ENCODE peak calls at places on chromosomes 2 and 18, in nine cellular contexts. W is psoas muscle; I is foreskin keratinocyte; F is heart left ventricle; L is PC-3; P is cardiac muscle cell; Q is IMR-90; H is CD4-positive, CD25-positive, alpha-beta regulatory T cell; X is upper lobe of right lung. Y is an unnamed sample. For H3K27me3, the result is how much of the 10 kb centered on the place peaks cover.

GRCh38 chr2:126885701-126886121 is 13.0 kb upstream of the TEX51 start:
- DNase-seq in F (peak), I (no peak), H (no peak), W (peak), L (no peak), Q (peak), X (peak), P (no peak), Y (peak)

GRCh38 chr2:19933351-19933981 is 31.7 kb upstream of the TTC32 start:
- DNase-seq in F (no peak), Q (peak), I (peak), H (no peak), X (no peak), W (no peak), L (peak), P (no peak), Y (no peak)

GRCh38 chr18:26549103-26549485 is 741 bp upstream of the KCTD1 start:
- DNase-seq in P (peak), Q (peak), H (no peak), L (peak), F (no peak), X (peak), W (peak), I (peak), Y (peak)

GRCh38 chr2:220198911-220199310 is 571.5 kb downstream of the SLC4A3 start:
- DNase-seq in H (no peak), I (peak), Q (peak), P (no peak), W (no peak), F (no peak), L (peak), X (no peak), Y (no peak)

GRCh38 chr18:8084160-8084559 is 517.0 kb downstream of the PTPRM start:
- DNase-seq in X (no peak), F (peak), Q (peak), W (no peak), I (peak), L (peak), H (no peak), P (peak), Y (no peak)

GRCh38 chr2:237486334-237486818 is 675 bp upstream of the MLPH start:
- DNase-seq in L (peak), H (no peak), W (no peak), Q (no peak), X (peak), F (no peak), I (no peak), P (no peak), Y (no peak)

GRCh38 chr18:8367217-8367988 is 241.8 kb upstream of the RAB12 start:
- DNase-seq in I (no peak), H (peak), W (peak), Q (no peak), P (peak), F (peak), L (peak), X (peak), Y (no peak)

GRCh38 chr2:46216213-46216612 is 81.0 kb upstream of the EPAS1 start:
- DNase-seq in P (no peak), I (peak), F (no peak), X (no peak), W (no peak), Q (peak), L (peak), H (no peak), Y (no peak)

GRCh38 chr2:19114754-19115231 is 243.6 kb downstream of the OSR1 start:
- DNase-seq in I (peak), H (no peak), X (no peak), F (no peak), P (no peak), L (no peak), W (no peak), Q (no peak), Y (no peak)

GRCh38 chr2:85830645-85831044 is 58.1 kb downstream of the ST3GAL5 start:
- DNase-seq in W (no peak), L (no peak), X (no peak), F (no peak), I (no peak), P (no peak), Q (no peak), H (no peak), Y (no peak)

GRCh38 chr18:525066-525797 is 24.7 kb upstream of the COLEC12 start:
- DNase-seq in X (no peak), H (no peak), F (no peak), I (no peak), Q (peak), W (no peak), P (no peak), L (peak), Y (no peak)

GRCh38 chr2:69601179-69601612 is 42.3 kb downstream of the AAK1 start:
- DNase-seq in X (no peak), F (no peak), Q (peak), H (no peak), L (peak), I (peak), W (no peak), P (no peak), Y (no peak)

GRCh38 chr2:120736955-120737801 is 1.5 kb downstream of the GLI2 start:
- DNase-seq in P (peak), X (no peak), Q (peak), I (no peak), H (no peak), F (peak), L (peak), W (peak), Y (peak)

GRCh38 chr2:107337209-107337898 is 451.4 kb upstream of the ST6GAL2 start:
- DNase-seq in W (no peak), X (no peak), L (peak), F (no peak), Q (no peak), I (no peak), P (no peak), H (no peak), Y (no peak)

GRCh38 chr2:231399853-231400667 is 4.5 kb downstream of the B3GNT7 start:
- DNase-seq in H (no peak), X (no peak), L (peak), I (no peak), Q (no peak), P (peak), W (peak), F (peak), Y (no peak)

GRCh38 chr2:231263118-231263831 is 64.8 kb downstream of the ARMC9 start:
- DNase-seq in Q (peak), F (no peak), I (no peak), P (no peak), H (no peak), W (no peak), X (no peak), L (no peak), Y (no peak)

GRCh38 chr2:45253151-45253550 is 243.9 kb upstream of the SIX2 start:
- DNase-seq in P (no peak), L (peak), W (no peak), H (no peak), Q (peak), I (no peak), X (no peak), F (no peak), Y (no peak)

GRCh38 chr2:184357033-184357432 is 241.3 kb upstream of the ZNF804A start:
- DNase-seq in X (no peak), W (no peak), L (no peak), P (no peak), I (no peak), Q (no peak), H (no peak), F (no peak), Y (no peak)

GRCh38 chr2:223047260-223047761 is 4.7 kb upstream of the KCNE4 start:
- DNase-seq in I (no peak), X (no peak), H (no peak), L (no peak), P (peak), Q (peak), F (no peak), W (no peak), Y (peak)

GRCh38 chr2:66105354-66105753 is 329.6 kb upstream of the MEIS1 start:
- DNase-seq in F (no peak), L (no peak), X (no peak), W (no peak), Q (no peak), I (no peak), P (no peak), H (no peak), Y (peak)

GRCh38 chr2:239496700-239497099 is 95.9 kb upstream of the HDAC4 start:
- DNase-seq in Q (no peak), I (no peak), H (no peak), X (no peak), P (no peak), F (no peak), L (peak), W (no peak), Y (no peak)

GRCh38 chr2:115678129-115678528 is 1235.7 kb downstream of the DPP10 start:
- DNase-seq in L (no peak), H (no peak), W (no peak), P (no peak), I (no peak), F (no peak), X (peak), Q (no peak), Y (no peak)

GRCh38 chr2:10080536-10081304 is 509 bp upstream of the CYS1 start:
- DNase-seq in H (no peak), Q (no peak), W (peak), L (no peak), P (no peak), F (no peak), I (no peak), X (no peak), Y (peak)

GRCh38 chr2:132830321-132830720 is 160.3 kb upstream of the LYPD1 start:
- DNase-seq in W (no peak), I (no peak), X (no peak), P (no peak), L (no peak), Q (no peak), F (no peak), H (no peak), Y (no peak)

GRCh38 chr18:74529378-74529777 is 4.9 kb upstream of the CNDP1 start:
- DNase-seq in L (no peak), P (no peak), X (peak), Q (no peak), H (no peak), F (no peak), I (no peak), W (no peak), Y (peak)
- H3K27me3 ChIP-seq in L (under half), P (under half), X (under half), Q (under half), H (under half), F (under half), I (under half), W (under half), Y (under half)

GRCh38 chr2:109133746-109134145 is 4.7 kb downstream of the SH3RF3 start:
- DNase-seq in L (no peak), H (no peak), I (no peak), Q (no peak), W (no peak), X (no peak), F (no peak), P (no peak), Y (no peak)

GRCh38 chr2:109132626-109133025 is 3.6 kb downstream of the SH3RF3 start:
- DNase-seq in Q (no peak), H (no peak), X (no peak), I (no peak), P (no peak), L (no peak), F (no peak), W (no peak), Y (no peak)

GRCh38 chr2:109129921-109130725 is 1.1 kb downstream of the SH3RF3 start:
- DNase-seq in X (no peak), Q (peak), H (peak), L (peak), P (no peak), I (no peak), F (no peak), W (no peak), Y (peak)

GRCh38 chr2:109130726-109130995 is 1.7 kb downstream of the SH3RF3 start:
- DNase-seq in H (no peak), W (no peak), L (no peak), Q (no peak), X (no peak), I (no peak), F (no peak), P (no peak), Y (no peak)

GRCh38 chr2:109131777-109132176 is 2.8 kb downstream of the SH3RF3 start:
- DNase-seq in X (no peak), H (no peak), P (no peak), Q (no peak), F (no peak), I (no peak), L (no peak), W (no peak), Y (no peak)
- H3K27me3 ChIP-seq in X (under half), H (under half), P (half or more), Q (under half), F (under half), I (half or more), L (under half), W (under half), Y (under half)

GRCh38 chr2:170824526-170825015 is 7.9 kb downstream of the GAD1 start:
- DNase-seq in P (no peak), H (no peak), I (no peak), F (no peak), Q (no peak), X (no peak), W (no peak), L (no peak), Y (no peak)
- H3K27me3 ChIP-seq in P (half or more), H (under half), I (half or more), F (under half), Q (half or more), X (half or more), W (half or more), L (under half), Y (under half)

DNA sequence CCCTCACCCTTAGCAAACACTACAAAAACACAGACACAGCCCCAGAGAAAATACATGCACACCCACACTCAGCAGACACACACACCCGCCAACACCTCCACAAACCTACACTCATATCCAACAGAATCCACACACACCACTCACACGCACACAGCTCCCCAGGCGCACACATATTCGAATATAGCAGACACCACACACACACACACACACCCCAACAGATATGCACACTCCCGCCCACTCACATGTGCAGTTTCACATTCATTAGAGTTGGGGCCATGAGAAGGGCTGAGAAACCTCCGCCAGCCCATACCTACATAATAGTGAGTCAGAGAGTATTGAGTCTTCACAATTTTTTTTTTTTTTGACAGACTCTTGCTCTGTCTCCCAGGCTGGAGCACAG is 29.4 kb upstream of the NOTO start:
- DNase-seq in W (no peak), I (peak), H (no peak), P (no peak), Q (peak), L (no peak), X (no peak), F (no peak), Y (no peak)
- H3K27me3 ChIP-seq in W (under half), I (under half), H (under half), P (half or more), Q (under half), L (under half), X (under half), F (under half), Y (under half)

GRCh38 chr2:176189666-176190641 is 1.5 kb downstream of the HOXD1 start:
- DNase-seq in H (no peak), X (no peak), W (no peak), Q (no peak), P (peak), F (no peak), L (no peak), I (no peak), Y (no peak)
- H3K27me3 ChIP-seq in H (under half), X (half or more), W (half or more), Q (half or more), P (half or more), F (half or more), L (under half), I (half or more), Y (half or more)

Y was measured in sigmoid colon.